ENCODE peak calls at places on chromosomes 3 and 15, in six cellular contexts. V, A, C, N, D and Y are unnamed samples.

GRCh38 chr3:176274161-176274560 is 923.1 kb downstream of the TBL1XR1 start:
- DNase-seq in V (no peak), A (no peak), C (no peak), N (peak), D (no peak), Y (peak)

GRCh38 chr3:37093481-37093880 is 80.9 kb downstream of the LRRFIP2 start:
- DNase-seq in V (no peak), A (peak), C (no peak), N (no peak), D (no peak), Y (no peak)

GRCh38 chr3:4983739-4984510 is 4.7 kb downstream of the BHLHE40 start:
- DNase-seq in V (peak), A (peak), C (no peak), N (no peak), D (peak), Y (no peak)

GRCh38 chr15:100338247-100338646 is 3.5 kb downstream of the ADAMTS17 start:
- DNase-seq in V (no peak), A (peak), C (no peak), N (no peak), D (no peak), Y (no peak)

GRCh38 chr3:94115482-94115881 is 52.6 kb downstream of the NSUN3 start:
- DNase-seq in V (no peak), A (no peak), C (no peak), N (peak), D (no peak), Y (no peak)

GRCh38 chr15:97461212-97461611 is 499.3 kb upstream of the ARRDC4 start:
- DNase-seq in V (no peak), A (no peak), C (no peak), N (no peak), D (no peak), Y (no peak)

GRCh38 chr15:82585072-82585471 is 44.8 kb upstream of the RPS17 start:
- DNase-seq in V (no peak), A (no peak), C (no peak), N (no peak), D (no peak), Y (no peak)

GRCh38 chr3:74393426-74393825 is 221.0 kb downstream of the CNTN3 start:
- DNase-seq in V (no peak), A (no peak), C (no peak), N (no peak), D (no peak), Y (no peak)

GRCh38 chr15:73389539-73389938 is 20.8 kb upstream of the HCN4 start:
- DNase-seq in V (no peak), A (no peak), C (no peak), N (no peak), D (no peak), Y (no peak)

GRCh38 chr15:99507732-99508571 is 57.8 kb upstream of the MEF2A start:
- DNase-seq in V (peak), A (peak), C (no peak), N (no peak), D (no peak), Y (no peak)

GRCh38 chr3:18134386-18135082 is 290.6 kb downstream of the SATB1 start:
- DNase-seq in V (no peak), A (no peak), C (no peak), N (no peak), D (no peak), Y (no peak)

GRCh38 chr3:23159929-23160328 is 43.2 kb upstream of the UBE2E2 start:
- DNase-seq in V (no peak), A (no peak), C (no peak), N (no peak), D (no peak), Y (peak)

GRCh38 chr3:127652246-127652995 is 20.3 kb upstream of the ABTB1 start:
- DNase-seq in V (peak), A (peak), C (peak), N (peak), D (no peak), Y (peak)

GRCh38 chr15:57172925-57173324 is 203.4 kb upstream of the CGNL1 start:
- DNase-seq in V (no peak), A (no peak), C (no peak), N (no peak), D (no peak), Y (no peak)

GRCh38 chr15:94135748-94136147 is 95.6 kb upstream of the MCTP2 start:
- DNase-seq in V (no peak), A (no peak), C (no peak), N (no peak), D (no peak), Y (peak)

GRCh38 chr15:77692614-77693013 is 59.9 kb upstream of the LINGO1 start:
- DNase-seq in V (no peak), A (no peak), C (no peak), N (no peak), D (no peak), Y (no peak)

GRCh38 chr3:159652452-159652851 is 336.2 kb upstream of the IL12A start:
- DNase-seq in V (no peak), A (no peak), C (no peak), N (peak), D (no peak), Y (no peak)

GRCh38 chr15:81480645-81481053 is 106.6 kb upstream of the TMC3 start:
- DNase-seq in V (peak), A (peak), C (no peak), N (peak), D (no peak), Y (peak)

GRCh38 chr15:25882466-25882865 is 19.3 kb upstream of the ATP10A start:
- DNase-seq in V (no peak), A (no peak), C (no peak), N (no peak), D (no peak), Y (no peak)

GRCh38 chr3:146166450-146167222 is 5.7 kb upstream of the PLOD2 start:
- DNase-seq in V (no peak), A (no peak), C (no peak), N (no peak), D (no peak), Y (no peak)

GRCh38 chr15:99076555-99077308 is 28.1 kb upstream of the SYNM start:
- DNase-seq in V (peak), A (peak), C (peak), N (peak), D (peak), Y (peak)

GRCh38 chr3:16456784-16457415 is 56.6 kb downstream of the RFTN1 start:
- DNase-seq in V (no peak), A (no peak), C (no peak), N (no peak), D (no peak), Y (no peak)

GRCh38 chr3:197490098-197490497 is 65.7 kb downstream of the BDH1 start:
- DNase-seq in V (no peak), A (no peak), C (no peak), N (no peak), D (no peak), Y (no peak)

GRCh38 chr3:100777271-100777670 is 68.0 kb downstream of the TFG start:
- DNase-seq in V (no peak), A (no peak), C (no peak), N (no peak), D (no peak), Y (no peak)

GRCh38 chr15:83559310-83559966 is 94.5 kb upstream of the ADAMTSL3 start:
- DNase-seq in V (peak), A (peak), C (no peak), N (peak), D (peak), Y (peak)

GRCh38 chr3:105953831-105954230 is 85.0 kb upstream of the CBLB start:
- DNase-seq in V (no peak), A (no peak), C (no peak), N (no peak), D (no peak), Y (no peak)

GRCh38 chr3:9676780-9677179 is 26.9 kb upstream of the CPNE9 start:
- DNase-seq in V (no peak), A (no peak), C (no peak), N (no peak), D (no peak), Y (no peak)

GRCh38 chr15:83030021-83030420 is 18.6 kb upstream of the C15orf40 start:
- DNase-seq in V (no peak), A (no peak), C (no peak), N (no peak), D (no peak), Y (no peak)

GRCh38 chr15:25725758-25726157 is 137.4 kb downstream of the ATP10A start:
- DNase-seq in V (peak), A (no peak), C (no peak), N (no peak), D (no peak), Y (no peak)

GRCh38 chr3:62798000-62798399 is 77.2 kb downstream of the CADPS start:
- DNase-seq in V (no peak), A (no peak), C (no peak), N (no peak), D (no peak), Y (no peak)